ENCODE peak calls at places on chromosomes 6 and 20, in seven cellular contexts. Z, N, M, T, V, G and J are unnamed samples.
A peak's percentile ranks its signal among the peaks of the same experiment; 100 is the strongest.

GRCh38 chr6:47629954-47630353 is 68.4 kb upstream of the ADGRF4 start:
- DNase-seq in G (no peak), T (no peak), Z (no peak), N (no peak), M (no peak), V (no peak), J (no peak)

GRCh38 chr20:36916199-36916598 is 35.3 kb downstream of the SAMHD1 start:
- DNase-seq in T (no peak), M (no peak), V (no peak), Z (no peak), G (no peak), N (no peak), J (no peak)

GRCh38 chr20:757509-757908 is 10.8 kb downstream of the SLC52A3 start:
- DNase-seq in M (no peak), T (no peak), Z (no peak), V (no peak), N (no peak), G (no peak), J (no peak)

GRCh38 chr6:145278163-145278807 is 457.0 kb downstream of the EPM2A start:
- DNase-seq in N (no peak), G (no peak), M (no peak), T (no peak), V (no peak), Z (peak; percentile 82), J (no peak)

GRCh38 chr20:46573788-46574581 is 23.5 kb upstream of the OCSTAMP start:
- DNase-seq in G (peak; percentile 67), N (no peak), M (no peak), V (no peak), T (no peak), Z (no peak), J (no peak)

GRCh38 chr20:38355161-38356012 is 9.1 kb downstream of the LBP start:
- DNase-seq in Z (no peak), M (no peak), G (no peak), N (no peak), V (no peak), T (no peak), J (no peak)

GRCh38 chr6:169176361-169176991 is 77.2 kb downstream of the THBS2 start:
- DNase-seq in N (no peak), T (no peak), G (no peak), V (no peak), M (no peak), Z (no peak), J (no peak)

GRCh38 chr20:4989570-4989969 is 11.7 kb downstream of the SLC23A2 start:
- DNase-seq in N (no peak), G (no peak), M (no peak), V (peak; percentile 19), Z (no peak), T (no peak), J (no peak)

GRCh38 chr6:105204768-105205167 is 25.0 kb upstream of the POPDC3 start:
- DNase-seq in T (no peak), G (no peak), M (no peak), Z (no peak), N (no peak), V (no peak), J (no peak)

GRCh38 chr6:36436466-36436865 is 6.2 kb downstream of the PXT1 start:
- DNase-seq in T (no peak), M (no peak), N (no peak), V (no peak), G (no peak), Z (no peak), J (no peak)

GRCh38 chr20:22700387-22700786 is 116.0 kb upstream of the FOXA2 start:
- DNase-seq in M (no peak), V (no peak), G (no peak), N (no peak), T (no peak), Z (no peak), J (no peak)
- TF ChIP-seq JUND in M (no peak), V (no peak), G (no peak), N (no peak), T (no peak), Z (no peak), J (no peak)

DNA sequence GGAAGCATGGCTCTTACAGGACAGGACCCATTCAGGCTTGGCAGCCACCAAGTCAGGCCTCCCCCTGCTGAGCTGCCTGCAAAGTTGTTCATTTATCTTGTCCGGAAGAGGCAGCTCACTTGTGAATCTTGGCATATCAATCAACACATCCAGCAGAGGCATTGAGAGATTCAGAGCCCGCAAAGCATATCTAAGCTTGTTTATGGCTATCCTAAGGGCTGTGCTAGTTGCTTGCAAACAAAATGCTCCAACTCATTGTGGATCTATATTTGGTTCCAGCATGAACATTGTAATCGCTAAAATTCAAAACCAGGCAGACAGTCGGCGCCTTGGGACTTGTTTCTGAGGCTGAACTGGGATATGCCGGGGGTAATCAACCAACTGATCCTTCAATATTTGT is 106.1 kb downstream of the UNC5CL start:
- DNase-seq in V (no peak), M (no peak), Z (no peak), T (no peak), N (no peak), G (no peak), J (no peak)
- TF ChIP-seq JUND in V (no peak), M (no peak), Z (no peak), T (no peak), N (no peak), G (no peak), J (no peak)

GRCh38 chr6:149419696-149420404 is 19.8 kb downstream of the SUMO4 start:
- DNase-seq in N (no peak), M (no peak), T (no peak), G (no peak), Z (no peak), V (no peak), J (no peak)
- TF ChIP-seq JUND in N (no peak), M (no peak), T (no peak), G (no peak), Z (no peak), V (no peak), J (no peak)

DNA sequence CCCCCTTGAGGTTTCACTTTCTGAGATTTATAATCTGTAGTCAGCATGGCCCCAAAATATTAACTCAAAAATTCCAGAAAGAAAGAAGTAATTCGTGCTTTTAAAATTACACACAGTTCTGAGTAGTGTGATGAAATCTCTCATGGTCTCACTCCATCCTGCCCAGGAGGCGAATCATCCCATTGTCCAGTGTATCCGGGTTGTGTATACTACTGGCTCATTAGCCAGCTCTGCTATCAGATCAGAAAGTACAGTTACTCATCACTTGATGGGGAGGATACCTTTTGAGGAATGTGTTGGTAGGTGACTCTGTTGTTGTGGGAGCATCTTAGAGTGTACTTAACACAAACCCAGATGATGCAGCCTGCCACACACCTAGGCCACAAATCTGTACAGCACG is 65.2 kb downstream of the CDC5L start:
- DNase-seq in Z (peak; percentile 51), G (no peak), V (no peak), N (no peak), M (no peak), T (no peak), J (no peak)
- TF ChIP-seq JUND in Z (no peak), G (no peak), V (no peak), N (no peak), M (peak; percentile 61), T (no peak), J (no peak)

GRCh38 chr6:123804771-123805540 is 1.3 kb downstream of the NKAIN2 start:
- DNase-seq in V (no peak), M (no peak), G (no peak), T (no peak), Z (no peak), N (no peak), J (no peak)

GRCh38 chr6:123803456-123803861 is 206 bp upstream of the NKAIN2 start:
- DNase-seq in M (peak; percentile 45), V (no peak), T (no peak), N (no peak), Z (no peak), G (no peak), J (no peak)

GRCh38 chr6:123802351-123802696 is 1.3 kb upstream of the NKAIN2 start:
- DNase-seq in V (no peak), T (no peak), Z (no peak), G (no peak), M (no peak), N (no peak), J (no peak)

GRCh38 chr6:123802697-123803455 is 789 bp upstream of the NKAIN2 start:
- DNase-seq in N (peak; percentile 22), G (peak; percentile 37), M (peak; percentile 79), V (no peak), Z (peak; percentile 57), T (peak; percentile 69), J (peak; percentile 86)

DNA sequence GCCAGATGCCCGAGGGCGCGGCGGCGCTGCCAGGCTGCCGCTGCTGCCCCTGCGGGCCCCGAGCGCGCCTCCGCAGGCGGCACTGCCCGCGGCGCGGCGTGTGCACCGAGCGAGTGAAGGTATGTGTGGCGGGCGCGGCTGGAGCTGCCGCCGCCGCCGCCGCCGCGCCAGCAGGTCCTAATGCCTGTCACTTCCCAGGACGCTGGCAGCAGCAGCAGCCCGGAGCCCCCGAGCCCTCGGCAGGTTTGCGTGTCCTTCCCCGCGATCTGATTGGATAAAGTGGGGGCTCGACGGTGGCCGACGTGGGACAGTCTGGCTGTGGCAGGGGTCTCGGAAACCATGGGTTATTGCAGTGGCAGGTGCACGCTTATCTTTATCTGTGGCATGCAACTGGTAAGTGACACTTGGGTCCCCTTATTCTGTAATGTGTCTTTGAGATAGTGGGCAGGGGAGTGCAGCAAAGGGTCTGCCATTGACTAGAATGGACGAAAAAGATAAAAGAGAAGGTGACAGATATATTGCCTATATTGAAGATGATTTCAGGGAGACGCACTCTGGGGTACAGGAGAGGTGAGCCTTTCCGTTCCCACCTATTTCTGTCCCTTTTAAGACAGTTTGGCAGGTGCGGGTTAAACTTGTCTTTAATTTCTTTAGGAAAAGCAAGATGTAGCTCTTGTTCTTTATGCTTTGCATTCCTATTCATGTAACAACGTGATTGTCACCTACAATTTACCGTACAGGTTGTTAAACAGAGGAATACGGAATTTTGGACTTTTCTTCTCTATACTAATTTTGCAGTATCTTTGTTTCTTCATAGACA is at the start of gene NKAIN2:
- DNase-seq in Z (no peak), T (no peak), M (no peak), G (no peak), N (no peak), V (no peak), J (no peak)
- TF ChIP-seq JUND in Z (no peak), T (no peak), M (no peak), G (no peak), N (no peak), V (no peak), J (no peak)

GRCh38 chr6:18412644-18413043 is 25.5 kb downstream of the RNF144B start:
- DNase-seq in N (no peak), T (no peak), M (no peak), V (no peak), G (no peak), Z (no peak), J (no peak)
- TF ChIP-seq JUND in N (no peak), T (no peak), M (no peak), V (no peak), G (no peak), Z (no peak), J (no peak)